ENCODE peak calls at places on chromosomes 5 and 9, in ten cellular contexts. One of them, this sample, is unnamed.

GRCh38 chr5:102758576-102758975 is 3.5 kb downstream of the PAM start:
- DNase-seq in pulmonary artery endothelial cell: no peak
- DNase-seq in SK-N-MC: no peak
- DNase-seq in GM13976: no peak
- DNase-seq in activated T-cell treated with anti-CD3 and anti-CD28 coated beads for 24 hours: no peak
- DNase-seq in head of caudate nucleus: no peak
- DNase-seq in HFFc6: no peak
- DNase-seq in RPMI7951: no peak
- DNase-seq in WTC11: no peak
- DNase-seq in fibroblast of mammary gland: peak; percentile 61
- DNase-seq in this sample: no peak

GRCh38 chr9:72898784-72899733 is 53.8 kb downstream of the ALDH1A1 start:
- DNase-seq in pulmonary artery endothelial cell: no peak
- DNase-seq in SK-N-MC: no peak
- DNase-seq in GM13976: no peak
- DNase-seq in activated T-cell treated with anti-CD3 and anti-CD28 coated beads for 24 hours: no peak
- DNase-seq in head of caudate nucleus: no peak
- DNase-seq in HFFc6: no peak
- DNase-seq in RPMI7951: no peak
- DNase-seq in WTC11: no peak
- DNase-seq in fibroblast of mammary gland: no peak
- DNase-seq in this sample: no peak

GRCh38 chr5:81171769-81172168 is 61.4 kb upstream of the CKMT2 start:
- DNase-seq in pulmonary artery endothelial cell: no peak
- DNase-seq in SK-N-MC: no peak
- DNase-seq in GM13976: no peak
- DNase-seq in activated T-cell treated with anti-CD3 and anti-CD28 coated beads for 24 hours: no peak
- DNase-seq in head of caudate nucleus: no peak
- DNase-seq in HFFc6: no peak
- DNase-seq in RPMI7951: no peak
- DNase-seq in WTC11: no peak
- DNase-seq in fibroblast of mammary gland: no peak
- DNase-seq in this sample: no peak

GRCh38 chr5:125065114-125065513 is 318.7 kb upstream of the ZNF608 start:
- DNase-seq in pulmonary artery endothelial cell: no peak
- DNase-seq in SK-N-MC: no peak
- DNase-seq in GM13976: no peak
- DNase-seq in activated T-cell treated with anti-CD3 and anti-CD28 coated beads for 24 hours: no peak
- DNase-seq in head of caudate nucleus: no peak
- DNase-seq in HFFc6: no peak
- DNase-seq in RPMI7951: no peak
- DNase-seq in WTC11: no peak
- DNase-seq in fibroblast of mammary gland: no peak
- DNase-seq in this sample: no peak

GRCh38 chr5:88694087-88694703 is 188.8 kb downstream of the MEF2C start:
- DNase-seq in pulmonary artery endothelial cell: no peak
- DNase-seq in SK-N-MC: no peak
- DNase-seq in GM13976: peak; percentile 12
- DNase-seq in activated T-cell treated with anti-CD3 and anti-CD28 coated beads for 24 hours: no peak
- DNase-seq in head of caudate nucleus: no peak
- DNase-seq in HFFc6: no peak
- DNase-seq in RPMI7951: no peak
- DNase-seq in WTC11: no peak
- DNase-seq in fibroblast of mammary gland: no peak
- DNase-seq in this sample: no peak

GRCh38 chr9:8156336-8156735 is 356.8 kb upstream of the DMAC1 start:
- DNase-seq in pulmonary artery endothelial cell: no peak
- DNase-seq in SK-N-MC: no peak
- DNase-seq in GM13976: no peak
- DNase-seq in activated T-cell treated with anti-CD3 and anti-CD28 coated beads for 24 hours: no peak
- DNase-seq in head of caudate nucleus: no peak
- DNase-seq in HFFc6: no peak
- DNase-seq in RPMI7951: no peak
- DNase-seq in WTC11: no peak
- DNase-seq in fibroblast of mammary gland: no peak
- DNase-seq in this sample: peak; percentile 50

GRCh38 chr5:83377131-83377865 is 94.2 kb upstream of the VCAN start:
- DNase-seq in pulmonary artery endothelial cell: no peak
- DNase-seq in SK-N-MC: no peak
- DNase-seq in GM13976: no peak
- DNase-seq in activated T-cell treated with anti-CD3 and anti-CD28 coated beads for 24 hours: no peak
- DNase-seq in head of caudate nucleus: no peak
- DNase-seq in HFFc6: peak; percentile 50
- DNase-seq in RPMI7951: peak; percentile 66
- DNase-seq in WTC11: no peak
- DNase-seq in fibroblast of mammary gland: peak; percentile 96
- DNase-seq in this sample: no peak

GRCh38 chr9:92097997-92098482 is 17.2 kb downstream of the SPTLC1 start:
- DNase-seq in pulmonary artery endothelial cell: peak; percentile 70
- DNase-seq in SK-N-MC: no peak
- DNase-seq in GM13976: no peak
- DNase-seq in activated T-cell treated with anti-CD3 and anti-CD28 coated beads for 24 hours: peak; percentile 9
- DNase-seq in head of caudate nucleus: peak; percentile 80
- DNase-seq in HFFc6: no peak
- DNase-seq in RPMI7951: peak; percentile 64
- DNase-seq in WTC11: peak; percentile 94
- DNase-seq in fibroblast of mammary gland: peak; percentile 89
- DNase-seq in this sample: peak; percentile 41

GRCh38 chr5:142287973-142288313 is 36.9 kb downstream of the SPRY4 start:
- DNase-seq in pulmonary artery endothelial cell: no peak
- DNase-seq in SK-N-MC: no peak
- DNase-seq in GM13976: no peak
- DNase-seq in activated T-cell treated with anti-CD3 and anti-CD28 coated beads for 24 hours: no peak
- DNase-seq in head of caudate nucleus: no peak
- DNase-seq in HFFc6: no peak
- DNase-seq in RPMI7951: no peak
- DNase-seq in WTC11: no peak
- DNase-seq in fibroblast of mammary gland: no peak
- DNase-seq in this sample: no peak

GRCh38 chr9:4277531-4277991 is 22.3 kb downstream of the GLIS3 start:
- DNase-seq in pulmonary artery endothelial cell: no peak
- DNase-seq in SK-N-MC: no peak
- DNase-seq in GM13976: no peak
- DNase-seq in activated T-cell treated with anti-CD3 and anti-CD28 coated beads for 24 hours: no peak
- DNase-seq in head of caudate nucleus: no peak
- DNase-seq in HFFc6: no peak
- DNase-seq in RPMI7951: peak; percentile 54
- DNase-seq in WTC11: no peak
- DNase-seq in fibroblast of mammary gland: no peak
- DNase-seq in this sample: no peak

GRCh38 chr5:36875789-36876388 is 680 bp upstream of the NIPBL start:
- DNase-seq in pulmonary artery endothelial cell: no peak
- DNase-seq in SK-N-MC: no peak
- DNase-seq in GM13976: peak; percentile 81
- DNase-seq in activated T-cell treated with anti-CD3 and anti-CD28 coated beads for 24 hours: peak; percentile 66
- DNase-seq in head of caudate nucleus: peak; percentile 90
- DNase-seq in HFFc6: peak; percentile 72
- DNase-seq in RPMI7951: peak; percentile 74
- DNase-seq in WTC11: peak; percentile 67
- DNase-seq in fibroblast of mammary gland: peak; percentile 72
- DNase-seq in this sample: peak; percentile 87

GRCh38 chr9:100028201-100028784 is 70.5 kb downstream of the ERP44 start:
- DNase-seq in pulmonary artery endothelial cell: peak; percentile 22
- DNase-seq in SK-N-MC: no peak
- DNase-seq in GM13976: peak; percentile 37
- DNase-seq in activated T-cell treated with anti-CD3 and anti-CD28 coated beads for 24 hours: peak; percentile 54
- DNase-seq in head of caudate nucleus: peak; percentile 86
- DNase-seq in HFFc6: peak; percentile 64
- DNase-seq in RPMI7951: peak; percentile 70
- DNase-seq in WTC11: peak; percentile 86
- DNase-seq in fibroblast of mammary gland: peak; percentile 78
- DNase-seq in this sample: peak; percentile 76

GRCh38 chr9:126676685-126677143 is 63.0 kb downstream of the LMX1B start:
- DNase-seq in pulmonary artery endothelial cell: no peak
- DNase-seq in SK-N-MC: no peak
- DNase-seq in GM13976: no peak
- DNase-seq in activated T-cell treated with anti-CD3 and anti-CD28 coated beads for 24 hours: no peak
- DNase-seq in head of caudate nucleus: no peak
- DNase-seq in HFFc6: no peak
- DNase-seq in RPMI7951: no peak
- DNase-seq in WTC11: peak; percentile 93
- DNase-seq in fibroblast of mammary gland: no peak
- DNase-seq in this sample: no peak

GRCh38 chr5:179766021-179766725 is 27.6 kb upstream of the LTC4S start:
- DNase-seq in pulmonary artery endothelial cell: peak; percentile 27
- DNase-seq in SK-N-MC: no peak
- DNase-seq in GM13976: no peak
- DNase-seq in activated T-cell treated with anti-CD3 and anti-CD28 coated beads for 24 hours: no peak
- DNase-seq in head of caudate nucleus: no peak
- DNase-seq in HFFc6: no peak
- DNase-seq in RPMI7951: peak; percentile 64
- DNase-seq in WTC11: no peak
- DNase-seq in fibroblast of mammary gland: peak; percentile 72
- DNase-seq in this sample: no peak

GRCh38 chr5:78287833-78288232 is 6.7 kb downstream of the AP3B1 start:
- DNase-seq in pulmonary artery endothelial cell: peak; percentile 13
- DNase-seq in SK-N-MC: no peak
- DNase-seq in GM13976: no peak
- DNase-seq in activated T-cell treated with anti-CD3 and anti-CD28 coated beads for 24 hours: no peak
- DNase-seq in head of caudate nucleus: no peak
- DNase-seq in HFFc6: peak; percentile 73
- DNase-seq in RPMI7951: peak; percentile 58
- DNase-seq in WTC11: no peak
- DNase-seq in fibroblast of mammary gland: peak; percentile 75
- DNase-seq in this sample: no peak

GRCh38 chr9:2489838-2490314 is 131.7 kb upstream of the VLDLR start:
- DNase-seq in pulmonary artery endothelial cell: no peak
- DNase-seq in SK-N-MC: peak; percentile 85
- DNase-seq in GM13976: peak; percentile 15
- DNase-seq in activated T-cell treated with anti-CD3 and anti-CD28 coated beads for 24 hours: no peak
- DNase-seq in head of caudate nucleus: no peak
- DNase-seq in HFFc6: no peak
- DNase-seq in RPMI7951: peak; percentile 78
- DNase-seq in WTC11: no peak
- DNase-seq in fibroblast of mammary gland: peak; percentile 84
- DNase-seq in this sample: no peak

GRCh38 chr9:9117866-9118265 is 1318.3 kb upstream of the DMAC1 start:
- DNase-seq in pulmonary artery endothelial cell: no peak
- DNase-seq in SK-N-MC: no peak
- DNase-seq in GM13976: no peak
- DNase-seq in activated T-cell treated with anti-CD3 and anti-CD28 coated beads for 24 hours: no peak
- DNase-seq in head of caudate nucleus: no peak
- DNase-seq in HFFc6: no peak
- DNase-seq in RPMI7951: no peak
- DNase-seq in WTC11: no peak
- DNase-seq in fibroblast of mammary gland: no peak
- DNase-seq in this sample: no peak

GRCh38 chr9:76654051-76654461 is 110.2 kb upstream of the PCA3 start:
- DNase-seq in pulmonary artery endothelial cell: no peak
- DNase-seq in SK-N-MC: no peak
- DNase-seq in GM13976: no peak
- DNase-seq in activated T-cell treated with anti-CD3 and anti-CD28 coated beads for 24 hours: no peak
- DNase-seq in head of caudate nucleus: no peak
- DNase-seq in HFFc6: no peak
- DNase-seq in RPMI7951: no peak
- DNase-seq in WTC11: no peak
- DNase-seq in fibroblast of mammary gland: peak; percentile 59
- DNase-seq in this sample: no peak

GRCh38 chr5:106880656-106881055 is 790.1 kb downstream of the EFNA5 start:
- DNase-seq in pulmonary artery endothelial cell: no peak
- DNase-seq in SK-N-MC: no peak
- DNase-seq in GM13976: no peak
- DNase-seq in activated T-cell treated with anti-CD3 and anti-CD28 coated beads for 24 hours: no peak
- DNase-seq in head of caudate nucleus: no peak
- DNase-seq in HFFc6: no peak
- DNase-seq in RPMI7951: no peak
- DNase-seq in WTC11: no peak
- DNase-seq in fibroblast of mammary gland: no peak
- DNase-seq in this sample: no peak

GRCh38 chr9:7980691-7981289 is 181.2 kb upstream of the DMAC1 start:
- DNase-seq in pulmonary artery endothelial cell: no peak
- DNase-seq in SK-N-MC: no peak
- DNase-seq in GM13976: no peak
- DNase-seq in activated T-cell treated with anti-CD3 and anti-CD28 coated beads for 24 hours: no peak
- DNase-seq in head of caudate nucleus: no peak
- DNase-seq in HFFc6: no peak
- DNase-seq in RPMI7951: no peak
- DNase-seq in WTC11: no peak
- DNase-seq in fibroblast of mammary gland: no peak
- DNase-seq in this sample: peak; percentile 48

GRCh38 chr9:92747459-92748232 is 17.0 kb downstream of the BICD2 start:
- DNase-seq in pulmonary artery endothelial cell: no peak
- DNase-seq in SK-N-MC: no peak
- DNase-seq in GM13976: no peak
- DNase-seq in activated T-cell treated with anti-CD3 and anti-CD28 coated beads for 24 hours: no peak
- DNase-seq in head of caudate nucleus: no peak
- DNase-seq in HFFc6: no peak
- DNase-seq in RPMI7951: peak; percentile 27
- DNase-seq in WTC11: no peak
- DNase-seq in fibroblast of mammary gland: peak; percentile 40
- DNase-seq in this sample: no peak

GRCh38 chr9:79011461-79011860 is 560.3 kb upstream of the TLE4 start:
- DNase-seq in pulmonary artery endothelial cell: no peak
- DNase-seq in SK-N-MC: no peak
- DNase-seq in GM13976: no peak
- DNase-seq in activated T-cell treated with anti-CD3 and anti-CD28 coated beads for 24 hours: no peak
- DNase-seq in head of caudate nucleus: no peak
- DNase-seq in HFFc6: no peak
- DNase-seq in RPMI7951: no peak
- DNase-seq in WTC11: no peak
- DNase-seq in fibroblast of mammary gland: no peak
- DNase-seq in this sample: no peak

GRCh38 chr5:181164076-181164952 is 16.9 kb downstream of the OR2V2 start:
- DNase-seq in pulmonary artery endothelial cell: no peak
- DNase-seq in SK-N-MC: no peak
- DNase-seq in GM13976: no peak
- DNase-seq in activated T-cell treated with anti-CD3 and anti-CD28 coated beads for 24 hours: no peak
- DNase-seq in head of caudate nucleus: peak; percentile 34
- DNase-seq in HFFc6: peak; percentile 62
- DNase-seq in RPMI7951: no peak
- DNase-seq in WTC11: peak; percentile 60
- DNase-seq in fibroblast of mammary gland: peak; percentile 59
- DNase-seq in this sample: no peak

This sample was measured in globus pallidus.